ENCODE peak calls at places on chromosomes 4 and X, in six cellular contexts. T is H9, K is DMS79, Z is naive B cell, B is Daoy, H is ovary. P is an unnamed sample.

GRCh38 chr4:147407261-147408045 is 73.4 kb upstream of the EDNRA start:
- DNase-seq in Z (no peak), K (no peak), B (no peak), T (peak), H (peak), P (no peak)

GRCh38 chrX:102517331-102517730 is 792 bp upstream of the TMSB15A start:
- DNase-seq in K (peak), B (peak), Z (no peak), H (no peak), T (no peak), P (peak)

GRCh38 chr4:44806076-44806475 is 79.7 kb upstream of the GNPDA2 start:
- DNase-seq in B (no peak), T (no peak), H (no peak), K (no peak), Z (no peak), P (no peak)

GRCh38 chrX:45351478-45351877 is 150.8 kb upstream of the DIPK2B start:
- DNase-seq in T (no peak), K (no peak), B (peak), H (no peak), Z (no peak), P (no peak)

GRCh38 chr4:7327341-7327885 is 107.3 kb downstream of the PSAPL1 start:
- DNase-seq in H (no peak), B (no peak), T (no peak), Z (no peak), K (no peak), P (no peak)

GRCh38 chrX:80879143-80879542 is 69.5 kb upstream of the BRWD3 start:
- DNase-seq in K (no peak), Z (no peak), B (no peak), H (no peak), T (no peak), P (peak)

GRCh38 chrX:101462892-101463291 is 22.4 kb upstream of the ARMCX4 start:
- DNase-seq in Z (no peak), T (peak), H (no peak), B (no peak), K (peak), P (peak)

GRCh38 chrX:42176790-42177189 is 253.4 kb upstream of the CASK start:
- DNase-seq in B (no peak), K (no peak), Z (no peak), T (peak), H (no peak), P (no peak)

GRCh38 chr4:3210467-3210866 is 38.5 kb upstream of the MSANTD1 start:
- DNase-seq in B (no peak), K (no peak), H (no peak), Z (no peak), T (no peak), P (no peak)

GRCh38 chr4:166386491-166387367 is 513.7 kb downstream of the TLL1 start:
- DNase-seq in B (no peak), H (no peak), T (no peak), K (no peak), Z (no peak), P (no peak)

GRCh38 chrX:16953606-16954211 is 7.3 kb downstream of the REPS2 start:
- DNase-seq in K (no peak), Z (no peak), H (no peak), B (peak), T (no peak), P (no peak)

P was measured in NCI-H2171 treated with DMSO at 0.1 percent for 48 hours.